ENCODE peak calls at places on chromosome 1, in four cellular contexts. N is psoas muscle, Q is retinal pigment epithelial cell, O is coronary artery. Y is an unnamed sample.

GRCh38 chr1:61993331-61993961 is 201.2 kb upstream of the L1TD1 start:
- DNase-seq in O (no peak), N (no peak), Q (peak), Y (no peak)

GRCh38 chr1:215083408-215083961 is 948 bp downstream of the KCNK2 start:
- DNase-seq in Q (no peak), N (peak), O (no peak), Y (no peak)

GRCh38 chr1:22895357-22895756 is 77.3 kb downstream of the LACTBL1 start:
- DNase-seq in N (no peak), Q (no peak), O (no peak), Y (no peak)

GRCh38 chr1:53339736-53340385 is 12.0 kb upstream of the LRP8 start:
- DNase-seq in O (peak), Q (no peak), N (no peak), Y (peak)

GRCh38 chr1:158686430-158687009 is at the start of gene SPTA1:
- DNase-seq in O (no peak), N (no peak), Q (no peak), Y (no peak)

GRCh38 chr1:53094533-53094919 is 32.5 kb downstream of the PODN start:
- DNase-seq in O (no peak), N (no peak), Q (no peak), Y (no peak)

GRCh38 chr1:181100015-181100905 is 11.8 kb downstream of the IER5 start:
- DNase-seq in N (no peak), Q (no peak), O (no peak), Y (no peak)

GRCh38 chr1:47192458-47193384 is 2.9 kb upstream of the PDZK1IP1 start:
- DNase-seq in O (no peak), Q (no peak), N (peak), Y (peak)

GRCh38 chr1:6162773-6163172 is 17.3 kb downstream of the CHD5 start:
- DNase-seq in O (no peak), Q (no peak), N (no peak), Y (no peak)

GRCh38 chr1:3352084-3352951 is 102.1 kb upstream of the ARHGEF16 start:
- DNase-seq in O (peak), Q (peak), N (peak), Y (peak)

GRCh38 chr1:233730809-233731208 is 116.9 kb downstream of the KCNK1 start:
- DNase-seq in N (no peak), Q (no peak), O (no peak), Y (no peak)

GRCh38 chr1:29671446-29671845 is 435.1 kb downstream of the PTPRU start:
- DNase-seq in N (no peak), O (peak), Q (no peak), Y (peak)

DNA sequence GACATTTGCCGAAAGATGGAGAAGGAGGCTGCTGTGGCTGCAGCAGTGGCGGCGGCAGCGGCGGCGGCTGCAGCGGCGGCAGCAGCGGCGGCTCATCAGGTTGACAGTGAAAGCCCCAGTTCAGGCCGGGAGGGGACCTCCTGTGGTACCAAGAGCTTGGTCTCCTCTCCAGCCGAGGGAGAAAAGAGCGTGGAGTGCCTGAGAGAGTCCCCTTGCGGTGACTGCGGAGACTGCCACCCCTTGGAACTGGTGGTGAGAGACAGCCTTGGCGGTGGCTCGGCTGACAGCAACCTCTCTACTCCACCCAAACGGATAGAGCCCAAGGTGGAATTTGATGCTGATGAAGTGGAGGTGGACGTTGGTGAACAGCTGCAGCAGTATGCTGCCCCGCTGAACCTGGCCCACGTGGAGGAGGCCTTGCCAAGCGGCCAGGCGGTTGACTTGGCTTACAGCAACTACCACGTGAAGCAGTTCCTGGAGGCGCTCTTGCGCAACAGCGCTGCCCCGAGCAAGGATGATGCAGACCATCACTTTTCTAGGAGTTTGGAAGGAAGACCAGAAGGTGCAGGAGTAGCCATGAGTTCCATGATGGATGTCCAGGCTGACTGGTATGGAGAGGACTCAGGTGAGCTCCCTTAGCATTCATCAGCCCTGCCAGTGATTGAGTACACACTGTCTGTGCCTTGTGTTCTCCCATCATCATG is 6.3 kb downstream of the ZBTB8B start:
- DNase-seq in O (no peak), N (no peak), Q (no peak), Y (no peak)
- TF ChIP-seq CTCF in O (no peak), N (peak), Q (peak), Y (no peak)

DNA sequence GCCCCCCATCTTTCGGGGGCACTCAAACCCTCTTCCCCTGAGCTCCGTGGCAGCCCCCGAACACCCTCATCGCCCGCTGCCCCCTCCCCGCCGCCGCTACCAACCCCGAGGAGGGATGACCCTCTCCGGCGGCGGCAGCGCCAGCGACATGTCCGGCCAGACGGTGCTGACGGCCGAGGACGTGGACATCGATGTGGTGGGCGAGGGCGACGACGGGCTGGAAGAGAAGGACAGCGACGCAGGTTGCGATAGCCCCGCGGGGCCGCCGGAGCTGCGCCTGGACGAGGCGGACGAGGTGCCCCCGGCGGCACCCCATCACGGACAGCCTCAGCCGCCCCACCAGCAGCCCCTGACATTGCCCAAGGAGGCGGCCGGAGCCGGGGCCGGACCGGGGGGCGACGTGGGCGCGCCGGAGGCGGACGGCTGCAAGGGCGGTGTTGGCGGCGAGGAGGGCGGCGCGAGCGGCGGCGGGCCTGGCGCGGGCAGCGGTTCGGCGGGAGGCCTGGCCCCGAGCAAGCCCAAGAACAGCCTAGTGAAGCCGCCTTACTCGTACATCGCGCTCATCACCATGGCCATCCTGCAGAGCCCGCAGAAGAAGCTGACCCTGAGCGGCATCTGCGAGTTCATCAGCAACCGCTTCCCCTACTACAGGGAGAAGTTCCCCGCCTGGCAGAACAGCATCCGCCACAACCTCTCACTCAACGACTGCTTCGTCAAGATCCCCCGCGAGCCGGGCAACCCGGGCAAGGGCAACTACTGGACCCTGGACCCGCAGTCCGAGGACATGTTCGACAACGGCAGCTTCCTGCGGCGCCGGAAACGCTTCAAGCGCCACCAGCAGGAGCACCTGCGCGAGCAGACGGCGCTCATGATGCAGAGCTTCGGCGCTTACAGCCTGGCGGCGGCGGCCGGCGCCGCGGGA is 838 bp downstream of the FOXD3 start:
- DNase-seq in N (no peak), O (no peak), Q (no peak), Y (no peak)
- TF ChIP-seq CTCF in N (no peak), O (no peak), Q (no peak), Y (no peak)

DNA sequence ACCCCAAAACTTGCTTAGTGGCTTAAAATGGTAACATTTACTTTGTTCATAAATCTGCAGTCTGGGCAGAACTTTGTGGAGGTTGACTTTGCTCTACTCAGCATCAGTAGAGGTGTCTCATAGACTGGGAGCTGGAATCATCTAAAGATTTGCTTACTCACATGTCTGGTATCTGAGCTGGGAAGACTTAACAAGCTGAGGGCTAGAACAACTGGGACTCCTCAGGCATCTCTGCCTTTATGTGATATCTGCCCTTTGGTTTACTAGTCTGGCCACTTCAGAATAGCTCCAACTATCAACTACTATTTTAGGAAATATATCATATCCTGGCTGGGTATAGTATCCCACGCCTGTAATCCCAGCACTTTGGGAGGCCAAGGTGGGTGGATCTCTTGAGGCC is 82.5 kb downstream of the C4BPA start:
- DNase-seq in N (no peak), Q (no peak), O (no peak), Y (no peak)
- TF ChIP-seq CTCF in N (no peak), Q (no peak), O (no peak), Y (no peak)

DNA sequence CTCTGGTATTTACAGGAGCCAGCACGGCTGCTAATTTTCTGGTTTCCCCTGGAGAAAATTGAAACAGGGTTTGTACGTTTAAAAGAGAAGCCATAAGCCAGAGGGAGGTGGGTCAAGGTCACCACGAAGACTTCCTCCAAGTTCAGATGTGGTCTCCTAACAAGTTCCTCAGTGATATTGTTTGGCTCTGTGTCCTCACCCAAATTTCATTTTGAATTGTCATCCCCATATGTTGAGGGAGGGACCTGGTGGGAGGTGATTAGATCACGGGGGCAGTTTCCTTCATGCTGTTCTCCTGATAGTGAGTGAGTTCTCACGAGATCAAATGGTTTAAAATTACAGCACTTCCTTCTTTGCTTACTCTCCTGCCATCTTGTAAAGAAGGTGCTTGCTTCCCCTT is 295.4 kb upstream of the DAB1 start:
- DNase-seq in O (no peak), N (no peak), Q (no peak), Y (no peak)
- TF ChIP-seq CTCF in O (no peak), N (no peak), Q (no peak), Y (no peak)

GRCh38 chr1:237672748-237673147 is 218.0 kb downstream of the ZP4 start:
- DNase-seq in N (no peak), O (no peak), Q (no peak), Y (no peak)
- TF ChIP-seq CTCF in N (no peak), O (no peak), Q (peak), Y (no peak)

GRCh38 chr1:220747426-220748090 is 564 bp upstream of the MTARC2 start:
- DNase-seq in Q (no peak), O (no peak), N (no peak), Y (no peak)
- TF ChIP-seq CTCF in Q (no peak), O (no peak), N (no peak), Y (no peak)

DNA sequence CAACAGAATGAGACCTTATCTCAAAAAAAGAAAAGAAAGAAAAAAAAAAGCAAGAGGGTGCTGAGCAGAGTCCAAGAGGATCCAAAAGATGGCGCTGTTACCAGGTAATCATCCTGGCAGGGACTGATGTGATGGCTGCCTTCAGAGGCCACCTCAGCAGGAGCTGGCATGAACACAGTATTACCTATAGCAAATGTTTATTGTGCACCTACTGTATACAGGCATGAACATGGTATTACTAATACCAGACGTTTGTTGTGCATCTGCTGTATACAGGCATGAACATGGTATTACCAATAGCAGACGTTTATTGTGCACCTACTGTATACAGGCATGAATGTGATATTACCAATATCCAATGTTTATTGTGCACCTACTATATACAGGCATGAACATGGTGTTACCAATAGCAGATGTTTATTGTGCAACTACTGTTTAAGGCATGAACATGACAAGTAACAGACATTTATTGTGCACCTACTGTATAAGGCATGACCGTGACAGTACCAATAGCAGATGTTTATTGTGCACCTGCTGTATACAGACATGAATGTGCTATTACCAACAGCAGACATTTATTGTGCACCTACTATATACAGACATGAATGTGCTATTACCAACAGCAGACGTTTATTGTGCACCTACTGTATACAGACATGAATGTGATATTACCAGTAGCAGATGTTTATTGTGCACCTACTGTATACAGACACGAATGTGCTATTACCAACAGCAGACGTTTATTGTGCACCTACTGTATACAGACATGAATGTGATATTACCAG is 115.1 kb upstream of the TMEM51 start:
- DNase-seq in O (no peak), N (no peak), Q (no peak), Y (no peak)
- TF ChIP-seq CTCF in O (no peak), N (no peak), Q (peak), Y (peak)